ENCODE peak calls at places on chromosomes 5 and 9, in six cellular contexts. One of them, this sample, is unnamed.

GRCh38 chr5:98540056-98540455 is 233.4 kb upstream of the RGMB start:
- DNase-seq in neural progenitor cell: no peak
- DNase-seq in HCT116: no peak
- DNase-seq in endodermal cell: no peak
- DNase-seq in GM23248: peak; percentile 52
- DNase-seq in IMR-90: peak; percentile 30
- DNase-seq in this sample: no peak

GRCh38 chr5:91556-92263 is at the start of gene PLEKHG4B:
- DNase-seq in neural progenitor cell: peak; percentile 93
- DNase-seq in HCT116: no peak
- DNase-seq in endodermal cell: peak; percentile 95
- DNase-seq in GM23248: peak; percentile 26
- DNase-seq in IMR-90: no peak
- DNase-seq in this sample: peak; percentile 43

GRCh38 chr9:124436320-124436719 is 13.9 kb upstream of the ADGRD2 start:
- DNase-seq in neural progenitor cell: no peak
- DNase-seq in HCT116: no peak
- DNase-seq in endodermal cell: no peak
- DNase-seq in GM23248: no peak
- DNase-seq in IMR-90: no peak
- DNase-seq in this sample: no peak

GRCh38 chr5:128782446-128782845 is 182.8 kb upstream of the SLC27A6 start:
- DNase-seq in neural progenitor cell: no peak
- DNase-seq in HCT116: peak; percentile 12
- DNase-seq in endodermal cell: no peak
- DNase-seq in GM23248: peak; percentile 84
- DNase-seq in IMR-90: peak; percentile 85
- DNase-seq in this sample: no peak

GRCh38 chr9:135069556-135070197 is 17.8 kb upstream of the OLFM1 start:
- DNase-seq in neural progenitor cell: peak; percentile 17
- DNase-seq in HCT116: no peak
- DNase-seq in endodermal cell: peak; percentile 44
- DNase-seq in GM23248: no peak
- DNase-seq in IMR-90: no peak
- DNase-seq in this sample: peak; percentile 22

GRCh38 chr5:149128023-149128875 is 13.0 kb upstream of the ABLIM3 start:
- DNase-seq in neural progenitor cell: peak; percentile 58
- DNase-seq in HCT116: no peak
- DNase-seq in endodermal cell: peak; percentile 87
- DNase-seq in GM23248: peak; percentile 60
- DNase-seq in IMR-90: peak; percentile 41
- DNase-seq in this sample: no peak

GRCh38 chr5:643811-644271 is 31.7 kb downstream of the CEP72 start:
- DNase-seq in neural progenitor cell: no peak
- DNase-seq in HCT116: no peak
- DNase-seq in endodermal cell: no peak
- DNase-seq in GM23248: no peak
- DNase-seq in IMR-90: no peak
- DNase-seq in this sample: peak; percentile 57

GRCh38 chr5:126778675-126779403 is 1.9 kb downstream of the LMNB1 start:
- DNase-seq in neural progenitor cell: no peak
- DNase-seq in HCT116: no peak
- DNase-seq in endodermal cell: no peak
- DNase-seq in GM23248: no peak
- DNase-seq in IMR-90: no peak
- DNase-seq in this sample: no peak

GRCh38 chr9:130128782-130129424 is 43.3 kb upstream of the NCS1 start:
- DNase-seq in neural progenitor cell: no peak
- DNase-seq in HCT116: no peak
- DNase-seq in endodermal cell: no peak
- DNase-seq in GM23248: peak; percentile 75
- DNase-seq in IMR-90: peak; percentile 99
- DNase-seq in this sample: peak; percentile 75

GRCh38 chr9:134435527-134436355 is 109.5 kb downstream of the RXRA start:
- DNase-seq in neural progenitor cell: no peak
- DNase-seq in HCT116: no peak
- DNase-seq in endodermal cell: no peak
- DNase-seq in GM23248: no peak
- DNase-seq in IMR-90: no peak
- DNase-seq in this sample: no peak

GRCh38 chr5:159908201-159908940 is 7.9 kb upstream of the ADRA1B start:
- DNase-seq in neural progenitor cell: no peak
- DNase-seq in HCT116: no peak
- DNase-seq in endodermal cell: no peak
- DNase-seq in GM23248: no peak
- DNase-seq in IMR-90: no peak
- DNase-seq in this sample: no peak

GRCh38 chr5:172871982-172872381 is 37.9 kb downstream of the ERGIC1 start:
- DNase-seq in neural progenitor cell: no peak
- DNase-seq in HCT116: no peak
- DNase-seq in endodermal cell: no peak
- DNase-seq in GM23248: peak; percentile 72
- DNase-seq in IMR-90: peak; percentile 52
- DNase-seq in this sample: no peak

GRCh38 chr9:127507751-127508648 is 56.7 kb downstream of the LRSAM1 start:
- DNase-seq in neural progenitor cell: no peak
- DNase-seq in HCT116: no peak
- DNase-seq in endodermal cell: peak; percentile 42
- DNase-seq in GM23248: no peak
- DNase-seq in IMR-90: no peak
- DNase-seq in this sample: no peak

GRCh38 chr5:173281910-173282309 is 46.3 kb downstream of the STC2 start:
- DNase-seq in neural progenitor cell: peak; percentile 69
- DNase-seq in HCT116: no peak
- DNase-seq in endodermal cell: peak; percentile 86
- DNase-seq in GM23248: peak; percentile 34
- DNase-seq in IMR-90: peak; percentile 21
- DNase-seq in this sample: no peak

GRCh38 chr5:76556511-76557221 is 66.5 kb downstream of the F2RL2 start:
- DNase-seq in neural progenitor cell: no peak
- DNase-seq in HCT116: no peak
- DNase-seq in endodermal cell: no peak
- DNase-seq in GM23248: no peak
- DNase-seq in IMR-90: no peak
- DNase-seq in this sample: no peak

GRCh38 chr9:128936171-128936865 is 11.1 kb downstream of the DOLK start:
- DNase-seq in neural progenitor cell: no peak
- DNase-seq in HCT116: no peak
- DNase-seq in endodermal cell: no peak
- DNase-seq in GM23248: no peak
- DNase-seq in IMR-90: no peak
- DNase-seq in this sample: peak; percentile 56

GRCh38 chr9:137797206-137798120 is 80.1 kb upstream of the CACNA1B start:
- DNase-seq in neural progenitor cell: no peak
- DNase-seq in HCT116: no peak
- DNase-seq in endodermal cell: no peak
- DNase-seq in GM23248: no peak
- DNase-seq in IMR-90: no peak
- DNase-seq in this sample: peak; percentile 38

GRCh38 chr5:141618030-141618803 is 583 bp downstream of the DIAPH1 start:
- DNase-seq in neural progenitor cell: peak; percentile 73
- DNase-seq in HCT116: peak; percentile 70
- DNase-seq in endodermal cell: peak; percentile 90
- DNase-seq in GM23248: peak; percentile 65
- DNase-seq in IMR-90: peak; percentile 13
- DNase-seq in this sample: peak; percentile 90

GRCh38 chr9:76441551-76442322 is 17.2 kb upstream of the GCNT1 start:
- DNase-seq in neural progenitor cell: no peak
- DNase-seq in HCT116: no peak
- DNase-seq in endodermal cell: no peak
- DNase-seq in GM23248: peak; percentile 82
- DNase-seq in IMR-90: peak; percentile 92
- DNase-seq in this sample: no peak

GRCh38 chr9:34185778-34186551 is 7.1 kb downstream of the UBAP1 start:
- DNase-seq in neural progenitor cell: no peak
- DNase-seq in HCT116: peak; percentile 68
- DNase-seq in endodermal cell: no peak
- DNase-seq in GM23248: peak; percentile 96
- DNase-seq in IMR-90: peak; percentile 93
- DNase-seq in this sample: no peak
- H3K27ac ChIP-seq in neural progenitor cell: no peak overlapping the region
- H3K27ac ChIP-seq in HCT116: peak overlapping the region; percentile 24
- H3K27ac ChIP-seq in endodermal cell: no peak overlapping the region
- H3K27ac ChIP-seq in GM23248: peak overlapping the region; percentile 51
- H3K27ac ChIP-seq in IMR-90: no peak overlapping the region
- H3K27ac ChIP-seq in this sample: peak overlapping the region; percentile 54

DNA sequence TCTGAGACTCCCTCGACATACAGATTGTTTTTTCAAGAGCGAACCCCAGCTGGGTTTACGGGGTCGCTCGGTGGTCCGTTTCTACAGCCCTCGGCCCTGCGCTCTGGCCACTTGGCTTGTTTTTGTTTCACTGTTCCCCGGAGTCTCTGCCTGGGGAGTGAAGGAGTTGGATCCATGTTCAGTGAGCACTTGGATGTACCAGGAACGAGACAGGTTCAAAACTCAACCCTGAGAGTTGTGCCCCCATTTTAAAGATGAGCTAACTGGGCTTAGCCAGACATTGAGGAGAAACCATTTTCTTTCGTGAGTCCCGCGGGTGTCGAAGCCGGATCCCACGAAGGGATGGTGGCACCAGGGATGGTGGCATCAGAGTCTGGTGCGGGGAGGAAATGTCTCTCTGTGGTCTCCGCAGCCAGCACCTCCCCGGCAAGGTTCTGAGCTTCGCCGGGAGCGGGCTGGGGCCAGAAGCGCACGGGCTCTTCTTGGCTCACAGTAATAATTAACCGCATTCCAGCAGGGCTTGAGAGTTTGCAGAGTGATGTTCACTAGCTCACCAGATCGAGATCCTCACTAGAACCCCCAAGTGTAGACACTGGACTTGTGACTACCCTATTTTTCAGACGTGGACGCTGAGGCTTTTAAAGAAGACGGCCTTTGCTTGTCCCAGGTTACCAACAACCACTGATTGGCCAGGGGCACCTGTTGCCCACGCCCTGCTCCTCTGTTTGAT is 1.0 kb downstream of the MSX2 start:
- DNase-seq in neural progenitor cell: peak; percentile 56
- DNase-seq in HCT116: no peak
- DNase-seq in endodermal cell: peak; percentile 66
- DNase-seq in GM23248: no peak
- DNase-seq in IMR-90: no peak
- DNase-seq in this sample: no peak
- H3K4me3 ChIP-seq in neural progenitor cell: peak overlapping the region; percentile 62
- H3K4me3 ChIP-seq in HCT116: peak overlapping the region; percentile 83
- H3K4me3 ChIP-seq in endodermal cell: peak overlapping the region; percentile 81
- H3K4me3 ChIP-seq in GM23248: peak overlapping the region; percentile 73
- H3K4me3 ChIP-seq in IMR-90: peak overlapping the region; percentile 54
- H3K4me3 ChIP-seq in this sample: peak overlapping the region; percentile 35

GRCh38 chr5:61625682-61626620 is 293.9 kb downstream of the ZSWIM6 start:
- DNase-seq in neural progenitor cell: peak; percentile 74
- DNase-seq in HCT116: no peak
- DNase-seq in endodermal cell: peak; percentile 91
- DNase-seq in GM23248: peak; percentile 66
- DNase-seq in IMR-90: peak; percentile 11
- DNase-seq in this sample: peak; percentile 94
- H3K9ac ChIP-seq in neural progenitor cell: no peak overlapping the region
- H3K9ac ChIP-seq in HCT116: no peak overlapping the region
- H3K9ac ChIP-seq in endodermal cell: peak overlapping the region; percentile 38
- H3K9ac ChIP-seq in GM23248: peak overlapping the region; percentile 77
- H3K9ac ChIP-seq in IMR-90: peak overlapping the region; percentile 28
- H3K9ac ChIP-seq in this sample: peak overlapping the region; percentile 69

DNA sequence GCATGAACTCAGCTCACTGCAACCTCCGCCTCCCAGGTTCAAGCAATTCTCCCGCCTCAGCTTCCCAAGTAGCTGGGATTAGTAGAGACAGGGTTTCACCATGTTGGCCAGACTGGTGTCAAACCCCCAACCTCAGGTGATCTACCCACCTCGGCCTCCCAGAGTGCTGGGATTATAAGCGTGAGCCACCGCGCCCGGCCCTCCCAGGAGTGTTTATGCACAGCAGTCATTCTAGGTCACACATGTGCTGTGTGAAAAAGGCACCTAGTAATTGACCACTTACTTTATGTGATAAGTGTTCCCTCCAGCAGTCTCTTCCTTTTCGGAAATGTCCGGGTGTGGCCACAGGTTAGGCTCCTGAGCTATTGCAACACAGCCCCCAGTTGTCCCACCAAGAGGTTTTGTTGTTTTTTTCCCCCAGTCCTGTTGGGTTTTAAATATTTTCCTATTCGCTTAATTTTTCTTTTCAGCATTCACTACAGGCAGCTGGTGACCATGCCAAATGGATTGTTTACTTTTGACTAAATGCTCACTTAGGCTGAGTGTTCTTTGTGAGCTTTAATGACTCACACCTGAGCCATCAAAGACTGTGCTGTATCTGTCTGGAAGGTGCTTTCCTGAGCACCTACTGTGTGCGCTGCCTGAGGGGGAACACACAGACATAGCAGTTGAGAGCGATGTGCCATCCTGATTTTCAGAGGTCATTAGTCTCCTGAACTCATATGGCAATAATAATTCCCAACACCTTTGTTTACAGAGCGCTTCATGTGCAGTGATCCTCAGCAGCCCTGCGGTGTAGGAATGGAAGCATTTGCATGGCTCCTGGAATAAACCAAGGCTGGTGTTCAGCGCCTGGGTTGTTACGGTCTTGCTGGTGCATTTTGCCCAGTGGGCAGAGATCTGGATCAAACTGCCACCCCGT is 94.3 kb downstream of the MVB12B start:
- DNase-seq in neural progenitor cell: no peak
- DNase-seq in HCT116: peak; percentile 15
- DNase-seq in endodermal cell: no peak
- DNase-seq in GM23248: peak; percentile 71
- DNase-seq in IMR-90: peak; percentile 58
- DNase-seq in this sample: no peak
- H3K27ac ChIP-seq in neural progenitor cell: no peak overlapping the region
- H3K27ac ChIP-seq in HCT116: peak overlapping the region; percentile 11
- H3K27ac ChIP-seq in endodermal cell: no peak overlapping the region
- H3K27ac ChIP-seq in GM23248: no peak overlapping the region
- H3K27ac ChIP-seq in IMR-90: no peak overlapping the region
- H3K27ac ChIP-seq in this sample: no peak overlapping the region

GRCh38 chr5:81778642-81779041 is 27.7 kb upstream of the SSBP2 start:
- DNase-seq in neural progenitor cell: no peak
- DNase-seq in HCT116: no peak
- DNase-seq in endodermal cell: no peak
- DNase-seq in GM23248: peak; percentile 71
- DNase-seq in IMR-90: peak; percentile 48
- DNase-seq in this sample: no peak

GRCh38 chr5:81783401-81783800 is 32.5 kb upstream of the SSBP2 start:
- DNase-seq in neural progenitor cell: no peak
- DNase-seq in HCT116: no peak
- DNase-seq in endodermal cell: no peak
- DNase-seq in GM23248: peak; percentile 29
- DNase-seq in IMR-90: no peak
- DNase-seq in this sample: no peak

GRCh38 chr5:81782811-81783210 is 31.9 kb upstream of the SSBP2 start:
- DNase-seq in neural progenitor cell: no peak
- DNase-seq in HCT116: no peak
- DNase-seq in endodermal cell: no peak
- DNase-seq in GM23248: peak; percentile 27
- DNase-seq in IMR-90: peak; percentile 60
- DNase-seq in this sample: no peak

GRCh38 chr5:81779125-81779934 is 28.4 kb upstream of the SSBP2 start:
- DNase-seq in neural progenitor cell: no peak
- DNase-seq in HCT116: no peak
- DNase-seq in endodermal cell: no peak
- DNase-seq in GM23248: peak; percentile 66
- DNase-seq in IMR-90: peak; percentile 26
- DNase-seq in this sample: peak; percentile 79

GRCh38 chr5:81779935-81780266 is 29.0 kb upstream of the SSBP2 start:
- DNase-seq in neural progenitor cell: no peak
- DNase-seq in HCT116: no peak
- DNase-seq in endodermal cell: no peak
- DNase-seq in GM23248: peak; percentile 24
- DNase-seq in IMR-90: no peak
- DNase-seq in this sample: no peak
- H3K4me3 ChIP-seq in neural progenitor cell: no peak overlapping the region
- H3K4me3 ChIP-seq in HCT116: no peak overlapping the region
- H3K4me3 ChIP-seq in endodermal cell: no peak overlapping the region
- H3K4me3 ChIP-seq in GM23248: no peak overlapping the region
- H3K4me3 ChIP-seq in IMR-90: no peak overlapping the region
- H3K4me3 ChIP-seq in this sample: no peak overlapping the region

GRCh38 chr5:116998024-116998423 is 423.4 kb upstream of the SEMA6A start:
- DNase-seq in neural progenitor cell: no peak
- DNase-seq in HCT116: no peak
- DNase-seq in endodermal cell: no peak
- DNase-seq in GM23248: no peak
- DNase-seq in IMR-90: no peak
- DNase-seq in this sample: no peak
- H3K9ac ChIP-seq in neural progenitor cell: no peak overlapping the region
- H3K9ac ChIP-seq in HCT116: no peak overlapping the region
- H3K9ac ChIP-seq in endodermal cell: no peak overlapping the region
- H3K9ac ChIP-seq in GM23248: no peak overlapping the region
- H3K9ac ChIP-seq in IMR-90: no peak overlapping the region
- H3K9ac ChIP-seq in this sample: no peak overlapping the region

This sample was measured in kidney.